ENCODE peak calls at places on chromosomes 1 and 21, in six cellular contexts. Q is Panc1, V is Calu3, U is PC-9, P is breast epithelium, J is mesothelial cell of epicardium. E is an unnamed sample.

GRCh38 chr1:156652131-156652991 is 10.4 kb downstream of the BCAN start:
- DNase-seq in P (no peak), U (no peak), V (no peak), J (peak; percentile 82), Q (no peak), E (peak; percentile 66)

GRCh38 chr1:172894345-172895049 is 156.2 kb downstream of the TNFSF18 start:
- DNase-seq in Q (no peak), U (no peak), P (no peak), V (no peak), J (no peak), E (no peak)

GRCh38 chr1:75795703-75796193 is 934 bp upstream of the MSH4 start:
- DNase-seq in J (no peak), P (no peak), V (no peak), Q (no peak), U (no peak), E (no peak)

GRCh38 chr1:167500283-167500860 is 18.0 kb downstream of the CD247 start:
- DNase-seq in Q (no peak), P (no peak), V (no peak), J (no peak), U (no peak), E (no peak)

GRCh38 chr1:160534823-160535605 is 12.0 kb upstream of the SLAMF6 start:
- DNase-seq in Q (no peak), U (no peak), V (no peak), P (no peak), J (no peak), E (no peak)

GRCh38 chr21:41927727-41928409 is 25.9 kb downstream of the C2CD2 start:
- DNase-seq in U (no peak), V (no peak), Q (no peak), J (no peak), P (no peak), E (no peak)

GRCh38 chr1:39266269-39266668 is 61.8 kb downstream of the MACF1 start:
- DNase-seq in U (no peak), P (no peak), J (no peak), Q (no peak), V (no peak), E (no peak)

GRCh38 chr1:61585714-61586113 is 139.2 kb downstream of the TM2D1 start:
- DNase-seq in U (no peak), V (peak; percentile 19), Q (no peak), J (no peak), P (no peak), E (no peak)

GRCh38 chr1:206631085-206631509 is 4.2 kb upstream of the DYRK3 start:
- DNase-seq in Q (no peak), P (no peak), U (peak; percentile 62), V (peak; percentile 67), J (no peak), E (peak; percentile 18)

GRCh38 chr1:156276966-156277381 is 5.7 kb downstream of the SMG5 start:
- DNase-seq in J (no peak), P (no peak), V (no peak), Q (no peak), U (no peak), E (no peak)

GRCh38 chr1:99503276-99503747 is 142.6 kb upstream of the PALMD start:
- DNase-seq in P (no peak), V (no peak), J (no peak), Q (no peak), U (no peak), E (no peak)

GRCh38 chr1:9753121-9753531 is 70.6 kb downstream of the CLSTN1 start:
- DNase-seq in Q (no peak), V (no peak), J (no peak), U (no peak), P (no peak), E (no peak)

GRCh38 chr1:117150316-117150715 is 28.8 kb upstream of the TRIM45 start:
- DNase-seq in Q (no peak), J (no peak), P (no peak), V (no peak), U (no peak), E (no peak)

GRCh38 chr1:31707711-31708110 is 3.9 kb upstream of the COL16A1 start:
- DNase-seq in U (no peak), J (no peak), V (peak; percentile 32), Q (no peak), P (no peak), E (no peak)

GRCh38 chr1:15523104-15523921 is 702 bp downstream of the CASP9 start:
- DNase-seq in J (no peak), V (no peak), P (no peak), Q (no peak), U (no peak), E (no peak)

GRCh38 chr21:16002872-16003466 is 273.2 kb downstream of the USP25 start:
- DNase-seq in J (no peak), V (no peak), P (no peak), U (no peak), Q (no peak), E (no peak)

GRCh38 chr1:35319988-35320713 is 51.6 kb downstream of the ZMYM4 start:
- DNase-seq in P (no peak), Q (no peak), U (no peak), V (no peak), J (no peak), E (no peak)

GRCh38 chr1:45722809-45723208 is 27.6 kb downstream of the IPP start:
- DNase-seq in V (no peak), Q (no peak), P (no peak), J (no peak), U (no peak), E (no peak)

GRCh38 chr1:40820251-40820797 is 36.7 kb downstream of the KCNQ4 start:
- DNase-seq in Q (no peak), U (no peak), P (no peak), V (no peak), J (no peak), E (no peak)

GRCh38 chr1:167439301-167439988 is 78.9 kb downstream of the CD247 start:
- DNase-seq in P (no peak), Q (no peak), V (peak; percentile 64), U (no peak), J (peak; percentile 67), E (peak; percentile 67)

GRCh38 chr21:32410916-32411315 is 1.6 kb upstream of the EVA1C start:
- DNase-seq in P (no peak), V (no peak), Q (no peak), J (no peak), U (no peak), E (no peak)

GRCh38 chr1:185837711-185838110 is 103.5 kb downstream of the HMCN1 start:
- DNase-seq in V (no peak), U (no peak), J (no peak), Q (no peak), P (no peak), E (no peak)

GRCh38 chr1:35838693-35839245 is 31.0 kb downstream of the AGO4 start:
- DNase-seq in P (no peak), J (no peak), Q (no peak), U (no peak), V (no peak), E (no peak)

GRCh38 chr1:65359888-65360287 is 50.5 kb downstream of the DNAJC6 start:
- DNase-seq in Q (no peak), V (no peak), P (no peak), U (peak; percentile 47), J (no peak), E (no peak)

GRCh38 chr21:27513016-27513415 is 546.1 kb upstream of the ADAMTS5 start:
- DNase-seq in U (no peak), J (no peak), V (no peak), P (no peak), Q (no peak), E (no peak)

DNA sequence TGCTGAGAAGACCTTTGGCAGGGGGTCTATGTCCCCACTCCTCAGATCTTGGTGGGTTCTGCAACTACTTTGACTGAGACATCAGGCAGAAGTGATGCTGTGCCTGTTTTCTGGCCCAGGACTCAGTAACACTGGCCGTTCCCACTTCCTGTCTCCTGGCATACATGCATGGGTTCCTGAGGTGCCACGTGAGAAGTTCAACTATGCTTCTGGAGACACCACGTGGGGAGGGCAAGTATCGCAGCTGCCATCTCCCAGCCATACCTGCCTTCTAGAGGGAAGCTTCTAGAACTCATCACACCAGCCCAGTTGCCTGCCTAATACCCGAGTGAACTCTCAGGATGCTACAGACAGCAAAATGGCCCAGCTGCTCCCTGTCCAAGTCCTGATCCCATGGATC is 65.8 kb downstream of the TRABD2B start:
- DNase-seq in J (no peak), V (peak; percentile 55), U (no peak), Q (no peak), P (no peak), E (no peak)
- TF ChIP-seq CTCF in J (no peak), V (peak; percentile 24), U (peak; percentile 39), Q (peak; percentile 31), P (no peak), E (no peak)

GRCh38 chr1:24866211-24867063 is 63.6 kb downstream of the RUNX3 start:
- DNase-seq in U (no peak), V (no peak), Q (no peak), J (no peak), P (no peak), E (no peak)
- TF ChIP-seq CTCF in U (no peak), V (no peak), Q (no peak), J (no peak), P (no peak), E (no peak)

GRCh38 chr1:220880367-220880680 is 1.1 kb downstream of the HLX start:
- DNase-seq in Q (no peak), U (no peak), P (no peak), V (no peak), J (no peak), E (no peak)

GRCh38 chr1:220878223-220879081 is 791 bp upstream of the HLX start:
- DNase-seq in Q (no peak), U (no peak), P (no peak), V (no peak), J (no peak), E (no peak)

GRCh38 chr1:220879090-220879508 is at the start of gene HLX:
- DNase-seq in Q (peak; percentile 30), P (no peak), J (no peak), V (peak; percentile 64), U (peak; percentile 51), E (peak; percentile 35)

GRCh38 chr1:220880726-220881506 is 1.7 kb downstream of the HLX start:
- DNase-seq in Q (no peak), J (no peak), P (no peak), U (no peak), V (no peak), E (no peak)

GRCh38 chr1:220879509-220880366 is 495 bp downstream of the HLX start:
- DNase-seq in P (no peak), V (peak; percentile 53), J (no peak), U (no peak), Q (no peak), E (no peak)
- TF ChIP-seq CTCF in P (no peak), V (no peak), J (no peak), U (no peak), Q (no peak), E (no peak)

DNA sequence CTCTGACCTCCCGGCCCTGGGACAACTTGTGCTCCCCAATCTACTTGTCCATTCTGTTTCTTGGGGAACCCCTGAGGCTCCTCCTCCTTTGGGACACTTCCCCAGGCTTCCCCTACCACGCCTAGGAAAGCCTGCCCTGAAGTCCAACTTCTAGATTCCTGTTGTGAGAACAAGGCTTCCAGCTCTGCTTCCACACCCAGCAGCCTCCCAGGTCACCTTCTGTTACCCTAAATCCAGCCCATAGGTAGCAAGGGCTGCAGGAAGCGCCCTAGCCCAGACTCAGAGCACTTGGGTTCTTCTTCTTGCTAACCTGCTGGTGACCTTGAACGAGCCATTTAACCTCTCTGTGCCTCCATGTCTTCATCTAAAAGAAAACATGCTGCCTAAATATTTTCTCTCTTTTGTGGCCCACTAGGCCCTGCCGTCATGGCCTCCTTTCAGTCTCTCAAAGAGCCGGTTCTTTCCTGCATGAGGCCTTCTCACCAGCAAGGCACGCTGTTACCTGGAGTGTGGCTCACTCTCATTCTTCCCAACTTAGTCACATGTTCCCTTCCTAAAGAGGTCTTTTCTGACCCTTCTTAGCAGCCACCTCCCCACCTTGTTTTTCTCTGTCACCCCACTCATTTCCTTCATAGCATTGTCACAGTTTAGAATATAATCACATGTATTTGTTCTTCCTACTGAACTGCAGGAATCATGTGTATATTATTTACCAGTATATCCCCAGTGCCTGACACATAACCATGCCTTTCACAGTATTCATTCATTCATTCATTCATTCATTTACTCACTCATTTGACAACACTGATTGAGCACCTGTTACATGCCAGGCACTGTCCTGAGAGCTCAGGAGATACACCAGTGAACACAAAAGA is 1.4 kb downstream of the CAPN2 start:
- DNase-seq in J (no peak), P (no peak), Q (no peak), U (peak; percentile 59), V (no peak), E (no peak)
- TF ChIP-seq CTCF in J (no peak), P (no peak), Q (no peak), U (no peak), V (no peak), E (no peak)

E was measured in neural crest cell.